ENCODE peak calls at places on chromosome 1, in seven cellular contexts. One of them, this sample, is unnamed.

GRCh38 chr1:5980314-5981008 is 11.8 kb downstream of the NPHP4 start:
- DNase-seq in cardiac muscle cell: peak; percentile 75
- DNase-seq in effector memory CD8-positive, alpha-beta T cell: no peak
- DNase-seq in EL: peak; percentile 21
- DNase-seq in T-cell: no peak
- DNase-seq in stomach: no peak
- DNase-seq in foreskin melanocyte: no peak
- DNase-seq in this sample: peak; percentile 26

GRCh38 chr1:29280780-29281131 is 44.4 kb downstream of the PTPRU start:
- DNase-seq in cardiac muscle cell: no peak
- DNase-seq in effector memory CD8-positive, alpha-beta T cell: no peak
- DNase-seq in EL: peak; percentile 65
- DNase-seq in T-cell: no peak
- DNase-seq in stomach: no peak
- DNase-seq in foreskin melanocyte: no peak
- DNase-seq in this sample: no peak

GRCh38 chr1:1306070-1306660 is 1.6 kb downstream of the ACAP3 start:
- DNase-seq in cardiac muscle cell: no peak
- DNase-seq in effector memory CD8-positive, alpha-beta T cell: no peak
- DNase-seq in EL: peak; percentile 55
- DNase-seq in T-cell: no peak
- DNase-seq in stomach: no peak
- DNase-seq in foreskin melanocyte: no peak
- DNase-seq in this sample: no peak

GRCh38 chr1:67791686-67792475 is 41.4 kb downstream of the GNG12 start:
- DNase-seq in cardiac muscle cell: no peak
- DNase-seq in effector memory CD8-positive, alpha-beta T cell: no peak
- DNase-seq in EL: peak; percentile 98
- DNase-seq in T-cell: no peak
- DNase-seq in stomach: no peak
- DNase-seq in foreskin melanocyte: peak; percentile 88
- DNase-seq in this sample: no peak

GRCh38 chr1:178644308-178645120 is 80.5 kb upstream of the RALGPS2 start:
- DNase-seq in cardiac muscle cell: peak; percentile 67
- DNase-seq in effector memory CD8-positive, alpha-beta T cell: no peak
- DNase-seq in EL: peak; percentile 63
- DNase-seq in T-cell: no peak
- DNase-seq in stomach: peak; percentile 56
- DNase-seq in foreskin melanocyte: peak; percentile 94
- DNase-seq in this sample: no peak

GRCh38 chr1:225890346-225891228 is 1.6 kb upstream of the LEFTY1 start:
- DNase-seq in cardiac muscle cell: no peak
- DNase-seq in effector memory CD8-positive, alpha-beta T cell: no peak
- DNase-seq in EL: no peak
- DNase-seq in T-cell: no peak
- DNase-seq in stomach: no peak
- DNase-seq in foreskin melanocyte: no peak
- DNase-seq in this sample: no peak

GRCh38 chr1:70140894-70141293 is 64.5 kb downstream of the LRRC40 start:
- DNase-seq in cardiac muscle cell: no peak
- DNase-seq in effector memory CD8-positive, alpha-beta T cell: no peak
- DNase-seq in EL: peak; percentile 27
- DNase-seq in T-cell: no peak
- DNase-seq in stomach: no peak
- DNase-seq in foreskin melanocyte: no peak
- DNase-seq in this sample: no peak

GRCh38 chr1:70767377-70767776 is 280.2 kb downstream of the PTGER3 start:
- DNase-seq in cardiac muscle cell: no peak
- DNase-seq in effector memory CD8-positive, alpha-beta T cell: no peak
- DNase-seq in EL: peak; percentile 77
- DNase-seq in T-cell: no peak
- DNase-seq in stomach: no peak
- DNase-seq in foreskin melanocyte: no peak
- DNase-seq in this sample: no peak

GRCh38 chr1:149917590-149918144 is at the start of gene SV2A:
- DNase-seq in cardiac muscle cell: peak; percentile 69
- DNase-seq in effector memory CD8-positive, alpha-beta T cell: no peak
- DNase-seq in EL: peak; percentile 72
- DNase-seq in T-cell: peak; percentile 28
- DNase-seq in stomach: peak; percentile 29
- DNase-seq in foreskin melanocyte: peak; percentile 44
- DNase-seq in this sample: peak; percentile 58

GRCh38 chr1:203202431-203203245 is 16.1 kb upstream of the CHI3L1 start:
- DNase-seq in cardiac muscle cell: no peak
- DNase-seq in effector memory CD8-positive, alpha-beta T cell: no peak
- DNase-seq in EL: peak; percentile 54
- DNase-seq in T-cell: no peak
- DNase-seq in stomach: peak; percentile 18
- DNase-seq in foreskin melanocyte: no peak
- DNase-seq in this sample: no peak

GRCh38 chr1:12368646-12369045 is 138.8 kb downstream of the VPS13D start:
- DNase-seq in cardiac muscle cell: no peak
- DNase-seq in effector memory CD8-positive, alpha-beta T cell: no peak
- DNase-seq in EL: no peak
- DNase-seq in T-cell: no peak
- DNase-seq in stomach: no peak
- DNase-seq in foreskin melanocyte: no peak
- DNase-seq in this sample: no peak